ENCODE peak calls at places on chromosomes 1 and 21, in five cellular contexts. I, F, S, W and V are unnamed samples. For H3K4me1 and H3K27me3, the result is how much of the 10 kb centered on the place peaks cover.

GRCh38 chr1:46157916-46158311 is 17.0 kb upstream of the TSPAN1 start:
- DNase-seq in S (no peak), F (no peak), I (no peak), W (no peak), V (no peak)

GRCh38 chr1:223248787-223249175 is 105.7 kb upstream of the TLR5 start:
- DNase-seq in F (peak), S (no peak), W (no peak), I (no peak), V (peak)

GRCh38 chr1:42733415-42734200 is 6.4 kb downstream of the CLDN19 start:
- DNase-seq in W (no peak), S (no peak), I (no peak), F (peak), V (no peak)

GRCh38 chr1:192749349-192749748 is 59.5 kb upstream of the RGS2 start:
- DNase-seq in F (no peak), I (no peak), W (no peak), S (no peak), V (no peak)

GRCh38 chr21:35323947-35324346 is 274.8 kb upstream of the RUNX1 start:
- DNase-seq in F (no peak), W (no peak), S (no peak), I (no peak), V (no peak)

GRCh38 chr1:34452451-34452850 is 275.7 kb downstream of the C1orf94 start:
- DNase-seq in F (no peak), S (no peak), W (no peak), I (no peak), V (no peak)

GRCh38 chr1:15941899-15942660 is 33.8 kb downstream of the ZBTB17 start:
- DNase-seq in F (no peak), S (no peak), I (no peak), W (no peak), V (peak)

GRCh38 chr21:45819478-45820170 is 161.9 kb upstream of the COL6A1 start:
- DNase-seq in F (no peak), W (no peak), S (no peak), I (no peak), V (no peak)

GRCh38 chr21:38834725-38835124 is 29.0 kb downstream of the ETS2 start:
- DNase-seq in I (no peak), S (no peak), W (no peak), F (no peak), V (no peak)
- TF ChIP-seq POLR2AphosphoS5 in I (no peak), S (no peak), W (no peak), F (no peak), V (no peak)

GRCh38 chr1:185798505-185798904 is 64.3 kb downstream of the HMCN1 start:
- DNase-seq in S (no peak), I (no peak), F (no peak), W (no peak), V (no peak)
- H3K4me1 ChIP-seq in S (under half), I (under half), F (under half), W (under half), V (under half)

GRCh38 chr1:109112056-109112651 is 1.8 kb upstream of the ELAPOR1 start:
- DNase-seq in S (no peak), I (no peak), W (no peak), F (no peak), V (no peak)
- H3K27me3 ChIP-seq in S (under half), I (under half), W (under half), F (under half), V (under half)

GRCh38 chr1:81801032-81801833 is 499 bp downstream of the ADGRL2 start:
- DNase-seq in S (no peak), I (peak), F (peak), W (peak), V (peak)
- TF ChIP-seq POLR2AphosphoS5 in S (no peak), I (peak), F (no peak), W (peak), V (peak)

DNA sequence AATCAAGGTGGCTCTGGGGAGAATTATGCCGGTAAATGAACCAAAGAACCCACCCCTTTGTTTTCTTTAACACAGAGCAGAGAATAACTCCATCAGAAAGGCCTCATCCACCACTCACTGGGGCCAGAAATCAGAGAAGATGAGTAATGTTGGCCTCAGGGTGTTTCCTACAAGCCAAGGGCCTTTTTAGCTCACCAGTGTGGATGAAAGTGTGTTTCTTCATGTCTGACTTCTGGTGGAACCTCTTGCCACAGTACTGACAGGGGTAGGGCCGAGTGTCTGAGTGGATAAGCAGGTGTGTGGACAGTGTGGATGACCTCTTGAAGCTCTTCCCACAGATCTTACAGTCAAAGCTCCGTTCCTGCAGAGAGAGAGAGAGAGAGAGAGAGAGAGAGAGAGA is 8.3 kb downstream of the GFI1 start:
- DNase-seq in F (no peak), S (no peak), W (no peak), I (no peak), V (no peak)
- H3K4me1 ChIP-seq in F (under half), S (under half), W (under half), I (under half), V (under half)